ENCODE peak calls at places on chromosome 7, in four cellular contexts. One of them, this sample, is unnamed.

GRCh38 chr7:50869108-50869716 is 86.5 kb upstream of the GRB10 start:
- DNase-seq in AG10803: peak
- DNase-seq in stimulated activated naive CD4-positive, alpha-beta T cell: no peak
- DNase-seq in IMR-90: peak
- DNase-seq in this sample: no peak

GRCh38 chr7:15313361-15313760 is 248.5 kb downstream of the AGMO start:
- DNase-seq in AG10803: no peak
- DNase-seq in stimulated activated naive CD4-positive, alpha-beta T cell: no peak
- DNase-seq in IMR-90: peak
- DNase-seq in this sample: no peak

GRCh38 chr7:134903073-134903790 is 83.1 kb upstream of the AGBL3 start:
- DNase-seq in AG10803: peak
- DNase-seq in stimulated activated naive CD4-positive, alpha-beta T cell: no peak
- DNase-seq in IMR-90: no peak
- DNase-seq in this sample: no peak

GRCh38 chr7:81684513-81685262 is 85.2 kb downstream of the HGF start:
- DNase-seq in AG10803: peak
- DNase-seq in stimulated activated naive CD4-positive, alpha-beta T cell: no peak
- DNase-seq in IMR-90: peak
- DNase-seq in this sample: peak

GRCh38 chr7:152615052-152615741 is 60.7 kb downstream of the XRCC2 start:
- DNase-seq in AG10803: no peak
- DNase-seq in stimulated activated naive CD4-positive, alpha-beta T cell: no peak
- DNase-seq in IMR-90: no peak
- DNase-seq in this sample: no peak

GRCh38 chr7:74097937-74098614 is 14.5 kb downstream of the LIMK1 start:
- DNase-seq in AG10803: peak
- DNase-seq in stimulated activated naive CD4-positive, alpha-beta T cell: no peak
- DNase-seq in IMR-90: peak
- DNase-seq in this sample: no peak

GRCh38 chr7:468681-469590 is 50.7 kb downstream of the PDGFA start:
- DNase-seq in AG10803: peak
- DNase-seq in stimulated activated naive CD4-positive, alpha-beta T cell: no peak
- DNase-seq in IMR-90: peak
- DNase-seq in this sample: peak

GRCh38 chr7:75642810-75643486 is 95.8 kb downstream of the HIP1 start:
- DNase-seq in AG10803: peak
- DNase-seq in stimulated activated naive CD4-positive, alpha-beta T cell: peak
- DNase-seq in IMR-90: peak
- DNase-seq in this sample: peak

GRCh38 chr7:135923700-135924261 is 53.4 kb downstream of the MTPN start:
- DNase-seq in AG10803: peak
- DNase-seq in stimulated activated naive CD4-positive, alpha-beta T cell: no peak
- DNase-seq in IMR-90: peak
- DNase-seq in this sample: peak

GRCh38 chr7:34845666-34846361 is 187.8 kb downstream of the NPSR1 start:
- DNase-seq in AG10803: no peak
- DNase-seq in stimulated activated naive CD4-positive, alpha-beta T cell: no peak
- DNase-seq in IMR-90: no peak
- DNase-seq in this sample: no peak

GRCh38 chr7:100897111-100897608 is 1.5 kb upstream of the ACHE start:
- DNase-seq in AG10803: no peak
- DNase-seq in stimulated activated naive CD4-positive, alpha-beta T cell: peak
- DNase-seq in IMR-90: no peak
- DNase-seq in this sample: peak

GRCh38 chr7:80348221-80348620 is 163.6 kb downstream of the GNAT3 start:
- DNase-seq in AG10803: peak
- DNase-seq in stimulated activated naive CD4-positive, alpha-beta T cell: no peak
- DNase-seq in IMR-90: no peak
- DNase-seq in this sample: no peak

GRCh38 chr7:29609162-29610030 is 45.8 kb downstream of the PRR15 start:
- DNase-seq in AG10803: peak
- DNase-seq in stimulated activated naive CD4-positive, alpha-beta T cell: no peak
- DNase-seq in IMR-90: no peak
- DNase-seq in this sample: peak

GRCh38 chr7:140641532-140642191 is 1.0 kb upstream of the DENND2A start:
- DNase-seq in AG10803: no peak
- DNase-seq in stimulated activated naive CD4-positive, alpha-beta T cell: no peak
- DNase-seq in IMR-90: no peak
- DNase-seq in this sample: no peak

GRCh38 chr7:139853576-139854511 is 24.8 kb downstream of the TBXAS1 start:
- DNase-seq in AG10803: peak
- DNase-seq in stimulated activated naive CD4-positive, alpha-beta T cell: no peak
- DNase-seq in IMR-90: peak
- DNase-seq in this sample: peak

GRCh38 chr7:17870406-17870805 is 69.9 kb downstream of the SNX13 start:
- DNase-seq in AG10803: no peak
- DNase-seq in stimulated activated naive CD4-positive, alpha-beta T cell: no peak
- DNase-seq in IMR-90: no peak
- DNase-seq in this sample: no peak

GRCh38 chr7:127751723-127752448 is 99.9 kb downstream of the SND1 start:
- DNase-seq in AG10803: peak
- DNase-seq in stimulated activated naive CD4-positive, alpha-beta T cell: no peak
- DNase-seq in IMR-90: peak
- DNase-seq in this sample: no peak

GRCh38 chr7:8035647-8036518 is 67.3 kb downstream of the GLCCI1 start:
- DNase-seq in AG10803: peak
- DNase-seq in stimulated activated naive CD4-positive, alpha-beta T cell: no peak
- DNase-seq in IMR-90: peak
- DNase-seq in this sample: peak

GRCh38 chr7:25250386-25250785 is 22.1 kb upstream of the NPVF start:
- DNase-seq in AG10803: no peak
- DNase-seq in stimulated activated naive CD4-positive, alpha-beta T cell: no peak
- DNase-seq in IMR-90: no peak
- DNase-seq in this sample: no peak

GRCh38 chr7:107815254-107815882 is 12.3 kb upstream of the SLC26A3 start:
- DNase-seq in AG10803: no peak
- DNase-seq in stimulated activated naive CD4-positive, alpha-beta T cell: no peak
- DNase-seq in IMR-90: no peak
- DNase-seq in this sample: no peak

GRCh38 chr7:99860281-99861127 is 16.3 kb downstream of the OR2AE1 start:
- DNase-seq in AG10803: peak
- DNase-seq in stimulated activated naive CD4-positive, alpha-beta T cell: no peak
- DNase-seq in IMR-90: peak
- DNase-seq in this sample: no peak

GRCh38 chr7:75663302-75663907 is 75.3 kb downstream of the HIP1 start:
- DNase-seq in AG10803: peak
- DNase-seq in stimulated activated naive CD4-positive, alpha-beta T cell: no peak
- DNase-seq in IMR-90: no peak
- DNase-seq in this sample: no peak

GRCh38 chr7:121576148-121576921 is 180.2 kb upstream of the FAM3C start:
- DNase-seq in AG10803: no peak
- DNase-seq in stimulated activated naive CD4-positive, alpha-beta T cell: no peak
- DNase-seq in IMR-90: no peak
- DNase-seq in this sample: no peak

GRCh38 chr7:129041142-129041928 is 13.6 kb downstream of the TNPO3 start:
- DNase-seq in AG10803: no peak
- DNase-seq in stimulated activated naive CD4-positive, alpha-beta T cell: no peak
- DNase-seq in IMR-90: no peak
- DNase-seq in this sample: no peak

GRCh38 chr7:36304099-36304425 is 85.6 kb upstream of the ANLN start:
- DNase-seq in AG10803: no peak
- DNase-seq in stimulated activated naive CD4-positive, alpha-beta T cell: no peak
- DNase-seq in IMR-90: no peak
- DNase-seq in this sample: no peak

GRCh38 chr7:36661135-36661840 is 63.0 kb downstream of the AOAH start:
- DNase-seq in AG10803: no peak
- DNase-seq in stimulated activated naive CD4-positive, alpha-beta T cell: no peak
- DNase-seq in IMR-90: peak
- DNase-seq in this sample: no peak

GRCh38 chr7:69643708-69644445 is 45.6 kb downstream of the AUTS2 start:
- DNase-seq in AG10803: peak
- DNase-seq in stimulated activated naive CD4-positive, alpha-beta T cell: no peak
- DNase-seq in IMR-90: no peak
- DNase-seq in this sample: no peak

GRCh38 chr7:92835140-92835850 is 1.1 kb downstream of the CDK6 start:
- DNase-seq in AG10803: peak
- DNase-seq in stimulated activated naive CD4-positive, alpha-beta T cell: peak
- DNase-seq in IMR-90: peak
- DNase-seq in this sample: peak